ENCODE peak calls at places on chromosomes 4 and X, in eight cellular contexts. O is astrocyte, D is psoas muscle, G is CD14-positive monocyte, S is neural crest cell, Q is lung, N is mesothelial cell of epicardium, E is endothelial cell. Y is an unnamed sample.

GRCh38 chrX:11666180-11666579 is 460 bp upstream of the ARHGAP6 start:
- DNase-seq in O (no peak), D (no peak), G (no peak), S (peak), Q (no peak), N (peak), E (peak), Y (no peak)

GRCh38 chr4:65046496-65047101 is 623.7 kb downstream of the EPHA5 start:
- DNase-seq in O (peak), D (no peak), G (no peak), S (no peak), Q (no peak), N (no peak), E (no peak), Y (no peak)

GRCh38 chr4:182144621-182145359 is 98.4 kb upstream of the TENM3 start:
- DNase-seq in O (no peak), D (peak), G (no peak), S (peak), Q (no peak), N (peak), E (peak), Y (no peak)

GRCh38 chr4:164177186-164177585 is 576.7 kb upstream of the SMIM31 start:
- DNase-seq in O (no peak), D (no peak), G (no peak), S (no peak), Q (no peak), N (no peak), E (no peak), Y (no peak)

GRCh38 chrX:141176586-141177451 is at the start of gene LDOC1:
- DNase-seq in O (peak), D (peak), G (no peak), S (peak), Q (peak), N (peak), E (peak), Y (peak)

GRCh38 chr4:112213850-112214249 is 17.7 kb upstream of the AP1AR start:
- DNase-seq in O (peak), D (no peak), G (no peak), S (no peak), Q (no peak), N (no peak), E (no peak), Y (no peak)

GRCh38 chr4:164700471-164700870 is 53.5 kb upstream of the SMIM31 start:
- DNase-seq in O (no peak), D (no peak), G (no peak), S (peak), Q (no peak), N (no peak), E (peak), Y (peak)

GRCh38 chr4:142840516-142841123 is 5.5 kb downstream of the INPP4B start:
- DNase-seq in O (peak), D (no peak), G (no peak), S (no peak), Q (no peak), N (no peak), E (no peak), Y (peak)

GRCh38 chr4:7347981-7348380 is 86.7 kb downstream of the PSAPL1 start:
- DNase-seq in O (peak), D (no peak), G (no peak), S (no peak), Q (no peak), N (no peak), E (no peak), Y (no peak)

GRCh38 chr4:154944996-154945395 is 163.9 kb downstream of the RBM46 start:
- DNase-seq in O (no peak), D (no peak), G (no peak), S (no peak), Q (no peak), N (no peak), E (no peak), Y (no peak)

GRCh38 chr4:95641571-95641970 is 92.8 kb upstream of the UNC5C start:
- DNase-seq in O (no peak), D (no peak), G (no peak), S (no peak), Q (peak), N (no peak), E (no peak), Y (no peak)

GRCh38 chr4:95638920-95639501 is 90.2 kb upstream of the UNC5C start:
- DNase-seq in O (no peak), D (no peak), G (no peak), S (no peak), Q (no peak), N (no peak), E (no peak), Y (no peak)

GRCh38 chr4:95636061-95636460 is 87.3 kb upstream of the UNC5C start:
- DNase-seq in O (no peak), D (no peak), G (no peak), S (no peak), Q (no peak), N (no peak), E (no peak), Y (no peak)

GRCh38 chr4:95640337-95640736 is 91.6 kb upstream of the UNC5C start:
- DNase-seq in O (no peak), D (no peak), G (no peak), S (no peak), Q (no peak), N (no peak), E (no peak), Y (no peak)

DNA sequence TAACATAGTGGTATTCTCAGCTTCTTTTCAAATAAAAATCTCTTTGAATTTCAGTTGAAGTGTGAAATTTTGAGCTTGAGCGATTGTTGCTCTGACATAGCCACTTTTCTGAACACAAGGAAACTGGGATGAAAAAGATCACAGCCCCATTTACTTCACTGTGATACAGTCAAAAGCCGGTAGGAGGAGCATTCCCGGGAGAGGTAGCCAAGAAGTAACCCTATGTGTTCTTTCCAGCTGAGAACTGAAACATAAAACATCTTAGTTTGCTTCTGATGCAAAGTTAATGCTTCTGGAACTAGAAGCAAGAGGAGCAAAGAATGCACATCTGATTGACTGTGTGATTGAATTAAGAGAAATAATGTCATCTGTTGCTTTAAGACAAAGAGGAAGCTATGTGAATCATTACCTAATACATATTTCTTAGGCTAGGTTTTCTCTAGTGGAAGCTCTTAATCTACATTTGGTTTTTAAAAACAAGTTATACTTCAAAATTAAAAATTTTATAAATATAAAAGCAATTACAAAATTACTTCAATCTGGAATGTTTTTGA is 88.4 kb upstream of the UNC5C start:
- DNase-seq in O (peak), D (no peak), G (no peak), S (peak), Q (no peak), N (no peak), E (peak), Y (no peak)
- TF ChIP-seq CTCF in O (peak), D (no peak), G (no peak), S (peak), Q (no peak), N (peak), E (peak), Y (no peak)

GRCh38 chr4:53281438-53281837 is 84.4 kb downstream of the SCFD2 start:
- DNase-seq in O (no peak), D (no peak), G (no peak), S (no peak), Q (no peak), N (no peak), E (no peak), Y (no peak)
- TF ChIP-seq CTCF in O (no peak), D (no peak), G (no peak), S (no peak), Q (no peak), N (no peak), E (no peak), Y (no peak)

GRCh38 chrX:12702509-12703091 is 88.6 kb upstream of the PRPS2 start:
- DNase-seq in O (no peak), D (no peak), G (no peak), S (peak), Q (no peak), N (no peak), E (peak), Y (peak)
- TF ChIP-seq CTCF in O (peak), D (no peak), G (peak), S (peak), Q (no peak), N (peak), E (peak), Y (peak)

DNA sequence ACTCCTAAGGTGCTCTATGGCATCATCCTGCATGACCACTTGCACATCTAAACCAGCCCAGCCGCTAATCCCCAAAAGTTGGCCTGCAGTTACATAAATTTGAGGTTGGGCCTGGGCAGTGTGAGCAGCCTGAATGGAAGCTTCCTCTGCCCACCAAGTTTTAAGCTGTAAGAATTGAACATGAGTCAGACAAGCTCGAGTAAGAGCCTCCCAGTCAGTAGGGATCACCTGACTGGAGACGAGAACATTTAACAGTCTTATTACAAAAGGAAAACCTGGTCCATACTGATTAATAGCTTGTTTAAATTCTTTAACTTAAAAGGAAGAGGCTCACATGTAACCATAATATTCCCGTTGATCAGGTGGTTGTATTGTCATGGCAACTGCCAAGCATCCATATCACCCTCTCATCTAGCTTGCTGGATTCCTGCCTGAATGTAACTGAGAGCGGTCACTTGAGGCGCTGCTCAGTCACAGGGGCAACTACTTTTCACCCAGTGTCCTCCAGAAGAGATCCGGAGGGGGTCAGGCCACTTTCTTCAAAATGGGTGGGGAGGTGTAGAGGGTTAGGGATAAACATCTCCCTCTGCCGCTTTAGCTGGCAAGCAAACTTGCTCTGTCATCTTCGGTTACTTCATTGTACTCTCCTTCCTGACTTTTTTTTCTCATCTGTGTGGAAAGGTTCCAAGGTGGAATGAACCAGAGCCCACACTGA is 56.6 kb upstream of the WDR1 start:
- DNase-seq in O (no peak), D (peak), G (no peak), S (no peak), Q (peak), N (no peak), E (no peak), Y (no peak)
- TF ChIP-seq CTCF in O (no peak), D (no peak), G (peak), S (no peak), Q (no peak), N (no peak), E (no peak), Y (no peak)

DNA sequence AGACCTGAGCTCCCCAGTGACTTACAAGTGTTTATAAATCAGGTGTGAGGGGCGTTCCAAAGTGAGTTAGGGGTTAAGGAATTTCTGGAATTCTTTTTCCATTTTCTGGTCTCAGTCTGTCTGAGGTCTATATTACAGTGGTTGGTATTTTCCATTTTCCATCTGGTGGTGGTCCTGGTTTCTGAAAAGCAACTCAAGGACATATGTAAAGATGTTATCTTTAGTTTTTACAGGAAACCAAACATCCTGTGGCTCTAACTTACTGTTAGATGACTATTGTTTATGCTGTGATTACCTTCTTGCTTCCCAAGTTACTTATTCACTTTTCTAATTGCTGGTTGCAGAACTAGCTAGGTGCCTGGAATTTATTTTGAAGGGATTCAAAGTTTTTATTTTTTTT is 53.5 kb upstream of the IL21 start:
- DNase-seq in O (no peak), D (no peak), G (no peak), S (no peak), Q (no peak), N (no peak), E (no peak), Y (no peak)
- TF ChIP-seq CTCF in O (no peak), D (no peak), G (no peak), S (no peak), Q (no peak), N (no peak), E (no peak), Y (no peak)

GRCh38 chrX:47644557-47645091 is 5.7 kb downstream of the ELK1 start:
- DNase-seq in O (no peak), D (no peak), G (no peak), S (peak), Q (no peak), N (no peak), E (no peak), Y (no peak)
- TF ChIP-seq CTCF in O (peak), D (no peak), G (no peak), S (peak), Q (no peak), N (peak), E (peak), Y (no peak)

GRCh38 chr4:15144249-15144966 is 142.1 kb downstream of the CPEB2 start:
- DNase-seq in O (no peak), D (no peak), G (no peak), S (no peak), Q (no peak), N (no peak), E (no peak), Y (no peak)
- TF ChIP-seq CTCF in O (no peak), D (no peak), G (no peak), S (no peak), Q (no peak), N (no peak), E (no peak), Y (no peak)

GRCh38 chrX:119288890-119289393 is 52.9 kb downstream of the PGRMC1 start:
- DNase-seq in O (no peak), D (no peak), G (no peak), S (no peak), Q (no peak), N (no peak), E (no peak), Y (no peak)

GRCh38 chrX:119292445-119292844 is 56.4 kb downstream of the PGRMC1 start:
- DNase-seq in O (no peak), D (no peak), G (no peak), S (no peak), Q (no peak), N (no peak), E (no peak), Y (no peak)
- TF ChIP-seq CTCF in O (no peak), D (no peak), G (no peak), S (no peak), Q (no peak), N (no peak), E (no peak), Y (no peak)

Y was measured in activated CD8-positive, alpha-beta T cell treated with anti-CD3 and anti-CD28 coated beads for 36 hours.